ENCODE peak calls at places on chromosomes 7 and 10, in ten cellular contexts. Y, H, N, G, U, W, L, D, C and Q are unnamed samples.
A peak's percentile ranks its signal among the peaks of the same experiment; 100 is the strongest.

GRCh38 chr7:33744293-33744692 is 161.0 kb upstream of the BMPER start:
- DNase-seq in H (no peak), N (peak; percentile 21), L (no peak), U (no peak), Y (no peak), D (no peak), C (no peak), W (no peak), G (no peak), Q (peak; percentile 54)

GRCh38 chr7:144821069-144821468 is 14.8 kb downstream of the TPK1 start:
- DNase-seq in L (no peak), G (no peak), Y (no peak), W (no peak), D (no peak), N (no peak), H (no peak), U (no peak), C (no peak), Q (no peak)

GRCh38 chr7:43905209-43905946 is 1.0 kb downstream of the URGCP start:
- DNase-seq in Y (peak; percentile 79), L (peak; percentile 85), N (peak; percentile 13), W (no peak), D (peak; percentile 23), U (no peak), G (peak; percentile 77), C (no peak), H (peak; percentile 52), Q (peak; percentile 97)

GRCh38 chr7:1858435-1859265 is 188.6 kb downstream of the ELFN1 start:
- DNase-seq in H (no peak), G (peak; percentile 15), U (no peak), L (no peak), D (no peak), Y (no peak), N (no peak), C (no peak), W (peak; percentile 57), Q (no peak)

GRCh38 chr10:97798958-97799565 is 27.3 kb upstream of the SFRP5 start:
- DNase-seq in Y (no peak), W (no peak), L (no peak), D (no peak), N (no peak), H (no peak), C (no peak), U (no peak), G (no peak), Q (no peak)

GRCh38 chr7:151814400-151814914 is 62.5 kb downstream of the PRKAG2 start:
- DNase-seq in Y (no peak), N (no peak), L (no peak), W (no peak), G (peak; percentile 14), H (no peak), U (no peak), D (no peak), C (no peak), Q (no peak)

GRCh38 chr7:116187400-116187799 is 22.9 kb upstream of the TES start:
- DNase-seq in U (no peak), D (no peak), N (no peak), Y (no peak), W (no peak), G (no peak), L (no peak), C (no peak), H (no peak), Q (no peak)

GRCh38 chr7:81852701-81853100 is 82.9 kb upstream of the HGF start:
- DNase-seq in H (no peak), Y (no peak), W (no peak), N (no peak), D (no peak), U (no peak), L (no peak), C (no peak), G (no peak), Q (no peak)

GRCh38 chr10:78995977-78996355 is 72.8 kb upstream of the ZMIZ1 start:
- DNase-seq in C (no peak), W (no peak), Y (no peak), L (no peak), H (no peak), U (no peak), N (no peak), G (no peak), D (no peak), Q (no peak)

GRCh38 chr10:78993523-78993922 is 75.2 kb upstream of the ZMIZ1 start:
- DNase-seq in C (no peak), D (no peak), Y (no peak), L (no peak), W (no peak), G (no peak), U (no peak), N (no peak), H (no peak), Q (no peak)

GRCh38 chr10:79001082-79001885 is 67.5 kb upstream of the ZMIZ1 start:
- DNase-seq in W (no peak), H (no peak), N (no peak), U (no peak), G (no peak), Y (no peak), D (no peak), L (no peak), C (no peak), Q (no peak)

GRCh38 chr10:78996449-78997129 is 72.2 kb upstream of the ZMIZ1 start:
- DNase-seq in N (no peak), C (no peak), D (no peak), G (no peak), H (no peak), L (no peak), Y (no peak), U (no peak), W (no peak), Q (no peak)

GRCh38 chr10:78997635-78998618 is 70.8 kb upstream of the ZMIZ1 start:
- DNase-seq in L (no peak), W (no peak), D (no peak), G (peak; percentile 48), C (no peak), Y (no peak), U (no peak), H (no peak), N (no peak), Q (no peak)
- TF ChIP-seq POLR2A in L (no peak), W (no peak), D (no peak), G (no peak), C (no peak), Y (no peak), U (no peak), H (no peak), N (no peak), Q (no peak)

GRCh38 chr7:101921061-101921460 is 103.6 kb downstream of the CUX1 start:
- DNase-seq in C (no peak), H (no peak), W (peak; percentile 36), D (no peak), Y (no peak), G (no peak), U (no peak), L (no peak), N (no peak), Q (no peak)

GRCh38 chr7:101922631-101923275 is 105.3 kb downstream of the CUX1 start:
- DNase-seq in W (peak; percentile 65), U (no peak), C (no peak), L (no peak), G (no peak), H (no peak), N (no peak), Y (no peak), D (no peak), Q (no peak)

GRCh38 chr7:101926265-101926664 is 108.8 kb downstream of the CUX1 start:
- DNase-seq in W (peak; percentile 20), L (no peak), C (no peak), Y (no peak), D (no peak), H (no peak), G (no peak), U (no peak), N (no peak), Q (no peak)

GRCh38 chr7:101923276-101923985 is 106.0 kb downstream of the CUX1 start:
- DNase-seq in D (no peak), C (no peak), U (peak; percentile 69), L (no peak), N (no peak), G (no peak), Y (no peak), H (no peak), W (peak; percentile 65), Q (no peak)

GRCh38 chr7:101924171-101924570 is 106.7 kb downstream of the CUX1 start:
- DNase-seq in C (no peak), Y (no peak), D (no peak), U (peak; percentile 54), H (no peak), N (peak; percentile 66), W (peak; percentile 83), G (no peak), L (no peak), Q (peak; percentile 72)
- TF ChIP-seq POLR2A in C (no peak), Y (no peak), D (no peak), U (no peak), H (no peak), N (no peak), W (no peak), G (no peak), L (no peak), Q (no peak)

GRCh38 chr10:6202684-6203330 is at the start of gene PFKFB3:
- DNase-seq in D (peak; percentile 96), H (peak; percentile 91), L (peak; percentile 99), U (peak; percentile 95), W (peak; percentile 98), C (no peak), N (peak; percentile 71), G (peak; percentile 98), Y (peak; percentile 95), Q (peak; percentile 89)

GRCh38 chr10:6200588-6201510 is 1.9 kb upstream of the PFKFB3 start:
- DNase-seq in H (no peak), Y (peak; percentile 45), W (peak; percentile 78), D (peak; percentile 55), G (peak; percentile 58), C (no peak), L (no peak), U (peak; percentile 47), N (no peak), Q (peak; percentile 44)

GRCh38 chr10:6202098-6202683 is 541 bp upstream of the PFKFB3 start:
- DNase-seq in D (no peak), N (no peak), G (peak; percentile 45), C (no peak), Y (no peak), W (no peak), L (no peak), H (no peak), U (no peak), Q (no peak)

GRCh38 chr10:6203331-6204062 is 765 bp downstream of the PFKFB3 start:
- DNase-seq in W (peak; percentile 79), U (peak; percentile 61), D (peak; percentile 62), Y (peak; percentile 58), H (peak; percentile 55), N (no peak), L (peak; percentile 92), G (peak; percentile 76), C (no peak), Q (peak; percentile 42)

DNA sequence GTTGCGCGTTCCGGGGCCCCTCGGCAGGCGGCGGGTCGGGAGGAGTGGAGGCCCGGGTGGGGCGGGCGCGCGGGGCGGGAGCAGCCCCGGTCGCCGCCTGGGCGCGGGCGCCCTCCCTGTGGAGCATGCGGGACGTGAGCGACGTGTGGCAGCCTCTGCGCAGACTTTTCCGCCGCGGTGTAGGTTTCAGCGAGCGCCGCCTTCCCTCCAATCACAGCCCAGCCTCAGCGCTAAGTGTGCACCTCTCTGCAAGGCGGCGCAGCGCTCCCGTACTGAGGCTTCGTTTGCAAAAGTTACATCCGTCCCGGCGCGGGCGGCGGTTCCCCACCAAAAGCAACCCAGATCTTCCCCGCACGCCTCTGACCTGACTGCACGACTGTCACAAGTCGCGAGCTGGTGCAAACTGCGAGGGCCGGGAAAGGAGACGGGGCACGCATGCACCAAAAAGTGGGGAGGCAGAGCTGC is 1.2 kb upstream of the PFKFB3 start:
- DNase-seq in Y (peak; percentile 80), H (peak; percentile 69), W (peak; percentile 89), U (peak; percentile 57), D (peak; percentile 56), C (no peak), G (peak; percentile 91), L (peak; percentile 94), N (no peak), Q (peak; percentile 54)
- TF ChIP-seq POLR2A in Y (no peak), H (no peak), W (no peak), U (no peak), D (no peak), C (no peak), G (peak; percentile 45), L (no peak), N (no peak), Q (peak; percentile 26)

DNA sequence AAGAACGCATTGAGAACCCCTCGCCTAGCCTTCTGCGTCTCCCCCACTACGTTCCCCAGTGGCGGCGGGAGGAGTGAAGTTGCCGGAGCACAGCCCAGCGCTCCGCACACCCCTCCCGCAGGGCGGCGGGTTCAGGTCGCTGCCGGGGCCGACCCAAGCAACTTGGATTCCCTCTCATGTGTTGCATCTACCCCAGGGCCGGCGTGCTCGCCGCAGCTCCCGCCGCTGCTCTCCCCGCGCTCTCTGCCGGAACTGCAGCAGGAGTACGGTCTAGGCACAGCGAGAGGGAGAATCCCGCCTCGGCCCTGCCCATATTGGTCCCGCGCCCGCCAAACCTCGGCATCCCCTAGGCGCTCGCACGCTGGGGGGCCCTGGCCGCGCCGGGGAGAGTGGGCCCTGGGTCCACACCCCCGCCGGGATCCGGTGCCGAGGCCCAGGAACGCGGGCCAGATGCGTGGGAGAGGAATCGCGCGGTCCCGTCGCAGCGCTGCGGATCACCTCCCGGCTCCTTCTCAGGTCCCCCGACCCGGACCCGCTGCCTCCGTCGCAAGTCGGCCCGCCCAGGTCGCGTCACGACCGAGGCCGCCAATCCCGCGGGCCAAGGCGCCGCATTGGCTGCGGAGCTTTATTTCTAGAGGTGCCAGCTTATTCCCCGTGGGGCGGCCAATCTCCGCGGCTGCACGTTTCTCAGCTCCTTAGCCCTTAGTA is 648 bp upstream of the TMEM243 start:
- DNase-seq in H (peak; percentile 88), W (peak; percentile 90), U (peak; percentile 74), C (no peak), Y (peak; percentile 90), D (peak; percentile 74), G (peak; percentile 81), N (peak; percentile 61), L (peak; percentile 96), Q (peak; percentile 76)
- TF ChIP-seq POLR2A in H (peak; percentile 62), W (peak; percentile 44), U (peak; percentile 90), C (peak; percentile 88), Y (peak; percentile 86), D (peak; percentile 75), G (peak; percentile 60), N (peak; percentile 62), L (no peak), Q (peak; percentile 87)